ENCODE peak calls at places on chromosomes 12 and 14, in four cellular contexts. I, R, B and J are unnamed samples.

GRCh38 chr14:55220230-55220629 is 28.8 kb upstream of the DLGAP5 start:
- DNase-seq in R (no peak), B (no peak), I (no peak), J (no peak)

GRCh38 chr14:34098045-34098984 is 147.4 kb upstream of the EGLN3 start:
- DNase-seq in B (peak), I (peak), R (peak), J (peak)

GRCh38 chr12:6788972-6789905 is at the start of gene CD4:
- DNase-seq in B (no peak), R (no peak), I (no peak), J (no peak)

GRCh38 chr14:69027242-69027913 is 48.3 kb upstream of the ACTN1 start:
- DNase-seq in B (no peak), I (no peak), R (no peak), J (no peak)

GRCh38 chr12:13173537-13173936 is 23.0 kb upstream of the EMP1 start:
- DNase-seq in B (peak), I (no peak), R (no peak), J (no peak)

GRCh38 chr12:77163068-77163810 is 97.9 kb upstream of the E2F7 start:
- DNase-seq in R (no peak), B (no peak), I (no peak), J (no peak)

GRCh38 chr14:23829736-23830474 is 123.7 kb upstream of the DHRS4 start:
- DNase-seq in R (no peak), B (no peak), I (peak), J (peak)

GRCh38 chr12:109967383-109968031 is 28.7 kb downstream of the GIT2 start:
- DNase-seq in B (no peak), R (no peak), I (no peak), J (no peak)

GRCh38 chr14:49970474-49971147 is 77.7 kb downstream of the ARF6 start:
- DNase-seq in I (no peak), B (no peak), R (peak), J (no peak)

GRCh38 chr12:124404162-124404561 is 109.3 kb downstream of the RFLNA start:
- DNase-seq in B (no peak), I (no peak), R (no peak), J (no peak)

GRCh38 chr12:15443611-15444010 is 121.3 kb downstream of the PTPRO start:
- DNase-seq in R (no peak), B (no peak), I (no peak), J (no peak)

GRCh38 chr12:120125029-120125428 is 8.5 kb upstream of the RAB35 start:
- DNase-seq in I (no peak), B (no peak), R (no peak), J (no peak)

GRCh38 chr14:105486333-105486973 is at the start of gene CRIP1:
- DNase-seq in I (no peak), B (no peak), R (no peak), J (no peak)

GRCh38 chr14:29717906-29718305 is 209.7 kb downstream of the PRKD1 start:
- DNase-seq in I (no peak), R (no peak), B (no peak), J (no peak)

GRCh38 chr12:57540998-57541397 is 6.0 kb downstream of the DCTN2 start:
- DNase-seq in R (no peak), B (no peak), I (no peak), J (no peak)

GRCh38 chr12:67141405-67142018 is 127.6 kb upstream of the CAND1 start:
- DNase-seq in I (no peak), R (no peak), B (no peak), J (no peak)

GRCh38 chr12:16323010-16323409 is 24.4 kb upstream of the MGST1 start:
- DNase-seq in B (no peak), R (no peak), I (no peak), J (no peak)

GRCh38 chr12:126668961-126669360 is 1598.0 kb upstream of the TMEM132C start:
- DNase-seq in I (no peak), B (no peak), R (no peak), J (no peak)

GRCh38 chr12:78470354-78471195 is 394.0 kb upstream of the SYT1 start:
- DNase-seq in R (no peak), I (peak), B (no peak), J (peak)

GRCh38 chr14:60657609-60657983 is 8.3 kb upstream of the SIX1 start:
- DNase-seq in B (no peak), I (no peak), R (no peak), J (no peak)

GRCh38 chr12:19576421-19576925 is 137.2 kb downstream of the AEBP2 start:
- DNase-seq in B (no peak), R (no peak), I (no peak), J (no peak)

GRCh38 chr12:6032726-6033125 is 87.7 kb upstream of the ANO2 start:
- DNase-seq in I (no peak), B (no peak), R (no peak), J (no peak)

GRCh38 chr14:48936881-48937280 is 649.3 kb downstream of the RPS29 start:
- DNase-seq in R (no peak), B (no peak), I (no peak), J (no peak)

GRCh38 chr14:68677901-68678300 is 115.0 kb downstream of the ZFP36L1 start:
- DNase-seq in B (no peak), R (no peak), I (no peak), J (no peak)

GRCh38 chr14:32669416-32669815 is 269.3 kb upstream of the NPAS3 start:
- DNase-seq in I (no peak), R (no peak), B (no peak), J (no peak)

GRCh38 chr14:102838531-102838930 is 61.3 kb downstream of the TRAF3 start:
- DNase-seq in I (no peak), R (no peak), B (no peak), J (no peak)

GRCh38 chr12:106284294-106285105 is 18.0 kb upstream of the TCP11L2 start:
- DNase-seq in B (no peak), R (no peak), I (peak), J (no peak)

GRCh38 chr14:23536494-23536893 is 15.1 kb downstream of the ZFHX2 start:
- DNase-seq in B (no peak), R (no peak), I (no peak), J (no peak)

GRCh38 chr12:2489266-2489665 is 305.5 kb upstream of the FKBP4 start:
- DNase-seq in I (no peak), R (no peak), B (no peak), J (no peak)

GRCh38 chr12:90015228-90015627 is 306.6 kb upstream of the ATP2B1 start:
- DNase-seq in B (no peak), I (no peak), R (no peak), J (no peak)

GRCh38 chr12:118060301-118061010 is 523 bp downstream of the WSB2 start:
- DNase-seq in R (peak), B (peak), I (no peak), J (peak)

GRCh38 chr14:94018308-94018707 is 7.8 kb upstream of the OTUB2 start:
- DNase-seq in B (no peak), R (no peak), I (no peak), J (no peak)

GRCh38 chr12:77924703-77925102 is 94.0 kb downstream of the NAV3 start:
- DNase-seq in R (no peak), I (no peak), B (no peak), J (no peak)

GRCh38 chr12:17577405-17577804 is 512.6 kb downstream of the RERGL start:
- DNase-seq in B (no peak), R (no peak), I (no peak), J (no peak)

GRCh38 chr14:63840981-63841380 is 11.8 kb upstream of the SYNE2 start:
- DNase-seq in R (no peak), I (peak), B (peak), J (no peak)

GRCh38 chr14:74299061-74299545 is 3.6 kb downstream of the ABCD4 start:
- DNase-seq in R (no peak), B (no peak), I (no peak), J (no peak)

GRCh38 chr14:36293824-36294223 is 26.6 kb downstream of the MBIP start:
- DNase-seq in B (no peak), I (peak), R (no peak), J (no peak)

GRCh38 chr12:101925352-101925751 is 48.0 kb downstream of the DRAM1 start:
- DNase-seq in B (no peak), I (no peak), R (no peak), J (peak)

GRCh38 chr12:95248604-95249355 is 31.2 kb downstream of the VEZT start:
- DNase-seq in I (no peak), B (no peak), R (no peak), J (no peak)

GRCh38 chr14:104075530-104076151 is 9.9 kb upstream of the ASPG start:
- DNase-seq in R (no peak), I (no peak), B (no peak), J (no peak)

GRCh38 chr12:108854453-108855283 is 2.7 kb downstream of the SSH1 start:
- DNase-seq in R (peak), B (no peak), I (no peak), J (peak)
- TF ChIP-seq PHF8 in R (no peak), B (no peak), I (no peak), J (no peak)

DNA sequence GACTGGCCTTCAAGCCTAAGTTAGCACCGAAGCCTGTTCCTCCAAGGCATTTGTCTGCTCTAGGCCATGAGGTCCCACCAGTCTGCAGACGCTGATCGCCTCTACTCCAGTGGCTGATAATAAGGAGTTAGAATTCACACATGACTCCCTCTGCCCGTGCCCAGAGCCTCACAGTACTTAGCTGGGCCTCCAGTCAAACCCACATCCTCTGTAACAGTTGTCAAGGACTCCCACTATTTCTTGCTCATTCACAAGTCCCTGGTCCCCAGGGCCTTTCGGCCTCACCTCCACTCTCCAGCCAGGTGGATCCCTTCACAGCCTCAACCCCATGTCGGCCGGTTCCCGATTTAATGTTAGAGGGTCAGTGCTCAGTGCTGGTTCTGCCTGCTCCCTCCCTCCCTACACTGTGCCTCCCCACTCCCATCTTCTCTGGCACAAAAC is 6.3 kb upstream of the KRT5 start:
- DNase-seq in I (no peak), B (peak), R (no peak), J (no peak)
- TF ChIP-seq PHF8 in I (no peak), B (no peak), R (no peak), J (no peak)

GRCh38 chr14:95875831-95876768 is 532 bp upstream of the TUNAR start:
- DNase-seq in R (no peak), B (peak), I (no peak), J (no peak)
- TF ChIP-seq PHF8 in R (no peak), B (peak), I (no peak), J (no peak)

GRCh38 chr12:41167701-41168100 is 20.4 kb upstream of the PDZRN4 start:
- DNase-seq in I (no peak), R (no peak), B (no peak), J (no peak)
- TF ChIP-seq PHF8 in I (no peak), R (no peak), B (no peak), J (no peak)

GRCh38 chr12:39459027-39459434 is 16.1 kb upstream of the KIF21A start:
- DNase-seq in I (no peak), B (no peak), R (no peak), J (no peak)
- TF ChIP-seq PHF8 in I (no peak), B (no peak), R (no peak), J (no peak)